ENCODE peak calls at places on chromosomes 13 and 19, in five cellular contexts. I is psoas muscle, Z is uterus, V is kidney epithelial cell, C is neural progenitor cell. O is an unnamed sample.

GRCh38 chr19:5961969-5962945 is 15.7 kb downstream of the RANBP3 start:
- DNase-seq in I (no peak), Z (no peak), V (no peak), C (no peak), O (no peak)

GRCh38 chr19:58330458-58330857 is 3.7 kb downstream of the ZSCAN22 start:
- DNase-seq in I (no peak), Z (no peak), V (no peak), C (no peak), O (no peak)

GRCh38 chr13:113843864-113844556 is 19.9 kb downstream of the GAS6 start:
- DNase-seq in I (peak; percentile 49), Z (peak; percentile 10), V (no peak), C (no peak), O (no peak)

GRCh38 chr19:35135389-35135909 is 590 bp upstream of the LGI4 start:
- DNase-seq in I (peak; percentile 94), Z (peak; percentile 87), V (no peak), C (peak; percentile 88), O (no peak)

GRCh38 chr13:92315265-92315664 is 911.3 kb upstream of the GPC6 start:
- DNase-seq in I (no peak), Z (no peak), V (no peak), C (no peak), O (no peak)

GRCh38 chr19:45117167-45117594 is 24.2 kb downstream of the PPP1R37 start:
- DNase-seq in I (no peak), Z (no peak), V (no peak), C (peak; percentile 63), O (no peak)

GRCh38 chr19:17127671-17128070 is 52.1 kb downstream of the MYO9B start:
- DNase-seq in I (no peak), Z (no peak), V (no peak), C (no peak), O (no peak)

GRCh38 chr19:601790-602189 is 12.1 kb downstream of the HCN2 start:
- DNase-seq in I (no peak), Z (no peak), V (no peak), C (no peak), O (no peak)

GRCh38 chr13:97757807-97758206 is 195.7 kb upstream of the IPO5 start:
- DNase-seq in I (no peak), Z (no peak), V (no peak), C (no peak), O (no peak)

GRCh38 chr13:52850396-52851152 is 2.1 kb upstream of the PCDH8 start:
- DNase-seq in I (peak; percentile 85), Z (peak; percentile 56), V (no peak), C (peak; percentile 93), O (no peak)

GRCh38 chr13:107866007-107866665 is 349.2 kb downstream of the LIG4 start:
- DNase-seq in I (no peak), Z (no peak), V (no peak), C (peak; percentile 68), O (no peak)

GRCh38 chr19:5993516-5994406 is 15.8 kb upstream of the RANBP3 start:
- DNase-seq in I (no peak), Z (no peak), V (no peak), C (no peak), O (no peak)

GRCh38 chr19:4456566-4456842 is 1.1 kb downstream of the UBXN6 start:
- DNase-seq in I (peak; percentile 55), Z (no peak), V (no peak), C (peak; percentile 53), O (no peak)

GRCh38 chr13:105196052-105196451 is 1339.4 kb downstream of the EFNB2 start:
- DNase-seq in I (no peak), Z (no peak), V (no peak), C (no peak), O (peak; percentile 16)

GRCh38 chr19:28242317-28242927 is 970.5 kb downstream of the UQCRFS1 start:
- DNase-seq in I (no peak), Z (no peak), V (no peak), C (peak; percentile 67), O (no peak)

GRCh38 chr19:13573268-13573667 is 67.0 kb upstream of the CACNA1A start:
- DNase-seq in I (no peak), Z (no peak), V (no peak), C (peak; percentile 39), O (no peak)

GRCh38 chr19:30313353-30313750 is 58.8 kb upstream of the ZNF536 start:
- DNase-seq in I (no peak), Z (no peak), V (no peak), C (no peak), O (no peak)

GRCh38 chr19:30311911-30312310 is 60.3 kb upstream of the ZNF536 start:
- DNase-seq in I (no peak), Z (no peak), V (no peak), C (no peak), O (no peak)

GRCh38 chr19:30312582-30313352 is 59.4 kb upstream of the ZNF536 start:
- DNase-seq in I (no peak), Z (no peak), V (no peak), C (no peak), O (no peak)

GRCh38 chr19:30309983-30310805 is 62.0 kb upstream of the ZNF536 start:
- DNase-seq in I (no peak), Z (no peak), V (no peak), C (no peak), O (no peak)

DNA sequence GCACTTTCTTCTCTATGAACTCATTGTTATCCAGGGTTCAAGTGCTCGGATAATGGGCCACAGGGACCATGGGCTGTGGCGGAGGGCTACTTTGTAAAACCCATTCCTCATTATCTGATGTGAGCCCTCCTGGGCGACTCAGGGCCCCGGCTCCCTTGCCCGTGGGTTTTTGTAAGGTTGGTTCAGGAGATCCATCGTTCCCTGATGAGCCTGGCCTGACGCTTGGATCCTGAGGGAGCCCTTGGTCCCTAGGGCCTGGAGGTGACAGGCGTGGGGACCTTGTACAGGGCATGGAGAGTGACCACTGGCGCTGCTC is 61.4 kb upstream of the ZNF536 start:
- DNase-seq in I (no peak), Z (no peak), V (no peak), C (no peak), O (no peak)
- TF ChIP-seq CTCF in I (no peak), Z (no peak), V (no peak), C (no peak), O (no peak)

GRCh38 chr13:43133792-43134191 is 110.4 kb downstream of the DNAJC15 start:
- DNase-seq in I (no peak), Z (no peak), V (no peak), C (no peak), O (no peak)

GRCh38 chr13:43129511-43130130 is 106.2 kb downstream of the DNAJC15 start:
- DNase-seq in I (no peak), Z (no peak), V (no peak), C (no peak), O (no peak)

GRCh38 chr13:43132911-43133310 is 109.5 kb downstream of the DNAJC15 start:
- DNase-seq in I (no peak), Z (no peak), V (no peak), C (peak; percentile 26), O (no peak)

GRCh38 chr13:43134896-43135295 is 111.5 kb downstream of the DNAJC15 start:
- DNase-seq in I (no peak), Z (no peak), V (no peak), C (no peak), O (no peak)

DNA sequence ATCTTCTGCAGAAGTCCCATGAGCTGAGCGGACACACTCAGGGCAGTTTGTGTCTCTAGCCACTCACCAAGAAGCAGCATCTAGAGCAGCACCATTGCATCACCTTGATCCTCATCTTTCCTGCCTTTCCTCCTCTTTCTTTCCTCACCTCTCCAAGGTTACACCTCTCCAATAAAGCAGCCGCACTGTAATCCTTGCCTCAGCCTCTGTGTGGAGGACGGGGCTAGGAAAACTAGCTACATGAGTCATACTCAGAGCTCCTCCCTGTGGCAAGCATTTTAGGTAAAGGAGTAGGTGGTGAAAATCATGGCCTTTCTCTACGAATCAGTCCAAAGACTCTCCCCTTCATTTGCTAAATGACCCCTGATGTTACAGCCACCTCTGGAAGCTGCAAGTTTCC is 108.8 kb downstream of the DNAJC15 start:
- DNase-seq in I (no peak), Z (no peak), V (peak; percentile 16), C (peak; percentile 74), O (no peak)
- TF ChIP-seq CTCF in I (peak; percentile 17), Z (peak; percentile 43), V (peak; percentile 56), C (peak; percentile 63), O (peak; percentile 14)

DNA sequence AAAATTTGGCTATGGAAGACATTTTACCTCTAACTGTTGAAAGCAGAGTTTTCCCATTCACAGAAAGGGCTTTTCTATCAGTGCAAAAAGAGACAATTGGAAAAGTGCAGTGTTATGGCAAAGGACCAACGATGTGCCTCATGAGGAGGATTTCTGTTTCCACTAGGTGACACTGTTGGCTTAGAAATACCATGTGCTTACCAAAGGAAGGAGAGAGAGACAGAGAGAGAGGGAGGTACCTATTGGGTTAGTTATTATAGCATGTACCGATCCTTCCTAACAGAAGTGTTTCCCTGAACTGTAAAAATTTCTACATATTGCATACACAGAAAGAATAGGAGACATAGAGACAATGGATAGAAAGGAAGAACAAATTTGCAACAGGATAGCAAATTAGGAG is 23.9 kb upstream of the PSG4 start:
- DNase-seq in I (no peak), Z (no peak), V (no peak), C (no peak), O (no peak)
- TF ChIP-seq CTCF in I (no peak), Z (no peak), V (no peak), C (no peak), O (peak; percentile 49)

DNA sequence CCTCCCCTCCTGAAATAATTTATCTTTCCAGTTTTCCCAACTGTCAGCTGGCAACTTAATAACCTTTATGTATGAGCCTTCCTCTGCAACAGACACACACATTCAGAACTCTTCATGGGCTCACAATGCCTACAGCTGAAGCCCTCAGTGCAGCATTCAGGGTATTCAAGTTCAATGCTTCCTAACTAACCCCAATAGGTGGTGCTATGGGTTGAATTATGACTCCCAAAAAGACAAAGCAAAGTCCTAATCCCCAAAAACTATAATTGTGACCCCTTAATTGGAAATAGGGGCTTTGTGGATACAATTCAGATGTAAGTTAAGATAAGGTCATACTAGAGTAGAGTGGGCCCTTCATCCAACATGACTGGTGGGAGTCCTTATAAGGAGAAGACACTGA is 202.2 kb downstream of the SUCLA2 start:
- DNase-seq in I (no peak), Z (no peak), V (no peak), C (no peak), O (peak; percentile 1)
- TF ChIP-seq CTCF in I (no peak), Z (no peak), V (peak; percentile 40), C (no peak), O (peak; percentile 55)

GRCh38 chr13:102571075-102571474 is 25.7 kb upstream of the TPP2 start:
- DNase-seq in I (no peak), Z (no peak), V (no peak), C (no peak), O (no peak)
- TF ChIP-seq CTCF in I (no peak), Z (no peak), V (no peak), C (peak; percentile 24), O (peak; percentile 11)